ENCODE peak calls at places on chromosomes 2 and 18, in seven cellular contexts. One of them, this sample, is unnamed. For H3K4me1, the result is how much of the 10 kb centered on the place peaks cover.

GRCh38 chr2:240731327-240731626 is 39.6 kb downstream of the AQP12A start:
- DNase-seq in uterus: no peak
- DNase-seq in cardiac muscle cell: peak
- DNase-seq in left ventricle myocardium inferior: no peak
- DNase-seq in lower lobe of right lung: no peak
- DNase-seq in CD8-positive, alpha-beta T cell: no peak
- DNase-seq in right cardiac atrium: no peak
- DNase-seq in this sample: no peak

GRCh38 chr2:62177392-62178026 is 18.4 kb upstream of the B3GNT2 start:
- DNase-seq in left ventricle myocardium inferior: no peak
- DNase-seq in CD8-positive, alpha-beta T cell: no peak
- DNase-seq in cardiac muscle cell: no peak
- DNase-seq in lower lobe of right lung: no peak
- DNase-seq in right cardiac atrium: no peak
- DNase-seq in uterus: no peak
- DNase-seq in this sample: no peak

GRCh38 chr18:9852266-9853081 is 33.3 kb upstream of the TXNDC2 start:
- DNase-seq in CD8-positive, alpha-beta T cell: no peak
- DNase-seq in uterus: no peak
- DNase-seq in lower lobe of right lung: no peak
- DNase-seq in left ventricle myocardium inferior: no peak
- DNase-seq in cardiac muscle cell: peak
- DNase-seq in right cardiac atrium: no peak
- DNase-seq in this sample: no peak

GRCh38 chr2:219249203-219249980 is 3.7 kb upstream of the TUBA4B start:
- DNase-seq in cardiac muscle cell: peak
- DNase-seq in uterus: peak
- DNase-seq in right cardiac atrium: peak
- DNase-seq in CD8-positive, alpha-beta T cell: no peak
- DNase-seq in lower lobe of right lung: peak
- DNase-seq in left ventricle myocardium inferior: peak
- DNase-seq in this sample: peak

GRCh38 chr2:190320696-190321095 is 1.1 kb upstream of the HIBCH start:
- DNase-seq in cardiac muscle cell: no peak
- DNase-seq in left ventricle myocardium inferior: no peak
- DNase-seq in uterus: no peak
- DNase-seq in right cardiac atrium: no peak
- DNase-seq in CD8-positive, alpha-beta T cell: no peak
- DNase-seq in lower lobe of right lung: no peak
- DNase-seq in this sample: no peak

GRCh38 chr2:75456825-75457224 is 103.9 kb downstream of the EVA1A start:
- DNase-seq in cardiac muscle cell: no peak
- DNase-seq in left ventricle myocardium inferior: no peak
- DNase-seq in uterus: no peak
- DNase-seq in lower lobe of right lung: no peak
- DNase-seq in CD8-positive, alpha-beta T cell: no peak
- DNase-seq in right cardiac atrium: no peak
- DNase-seq in this sample: no peak

GRCh38 chr2:18413794-18414396 is 146.6 kb downstream of the RDH14 start:
- DNase-seq in lower lobe of right lung: no peak
- DNase-seq in uterus: peak
- DNase-seq in CD8-positive, alpha-beta T cell: no peak
- DNase-seq in left ventricle myocardium inferior: no peak
- DNase-seq in right cardiac atrium: no peak
- DNase-seq in cardiac muscle cell: peak
- DNase-seq in this sample: no peak

GRCh38 chr2:29372185-29372584 is 257.0 kb downstream of the CLIP4 start:
- DNase-seq in cardiac muscle cell: no peak
- DNase-seq in CD8-positive, alpha-beta T cell: no peak
- DNase-seq in right cardiac atrium: no peak
- DNase-seq in uterus: no peak
- DNase-seq in lower lobe of right lung: no peak
- DNase-seq in left ventricle myocardium inferior: no peak
- DNase-seq in this sample: no peak

GRCh38 chr18:71250191-71250590 is 961.3 kb downstream of the SOCS6 start:
- DNase-seq in uterus: no peak
- DNase-seq in left ventricle myocardium inferior: no peak
- DNase-seq in CD8-positive, alpha-beta T cell: no peak
- DNase-seq in right cardiac atrium: no peak
- DNase-seq in cardiac muscle cell: no peak
- DNase-seq in lower lobe of right lung: no peak
- DNase-seq in this sample: no peak

GRCh38 chr2:181463573-181463972 is 6.4 kb downstream of the ITGA4 start:
- DNase-seq in lower lobe of right lung: no peak
- DNase-seq in CD8-positive, alpha-beta T cell: no peak
- DNase-seq in uterus: no peak
- DNase-seq in cardiac muscle cell: no peak
- DNase-seq in right cardiac atrium: no peak
- DNase-seq in left ventricle myocardium inferior: no peak
- DNase-seq in this sample: no peak

GRCh38 chr2:199312931-199313330 is 144.8 kb downstream of the SATB2 start:
- DNase-seq in cardiac muscle cell: no peak
- DNase-seq in lower lobe of right lung: no peak
- DNase-seq in CD8-positive, alpha-beta T cell: no peak
- DNase-seq in uterus: no peak
- DNase-seq in left ventricle myocardium inferior: no peak
- DNase-seq in right cardiac atrium: no peak
- DNase-seq in this sample: no peak

GRCh38 chr2:3465328-3465727 is 54.0 kb downstream of the ADI1 start:
- DNase-seq in left ventricle myocardium inferior: no peak
- DNase-seq in CD8-positive, alpha-beta T cell: no peak
- DNase-seq in uterus: no peak
- DNase-seq in cardiac muscle cell: no peak
- DNase-seq in lower lobe of right lung: peak
- DNase-seq in right cardiac atrium: no peak
- DNase-seq in this sample: no peak

GRCh38 chr2:226045090-226045489 is 645.6 kb downstream of the NYAP2 start:
- DNase-seq in CD8-positive, alpha-beta T cell: no peak
- DNase-seq in right cardiac atrium: no peak
- DNase-seq in uterus: no peak
- DNase-seq in cardiac muscle cell: no peak
- DNase-seq in lower lobe of right lung: no peak
- DNase-seq in left ventricle myocardium inferior: no peak
- DNase-seq in this sample: no peak

GRCh38 chr2:236167297-236168109 is 683 bp downstream of the GBX2 start:
- DNase-seq in left ventricle myocardium inferior: no peak
- DNase-seq in cardiac muscle cell: peak
- DNase-seq in right cardiac atrium: no peak
- DNase-seq in uterus: no peak
- DNase-seq in CD8-positive, alpha-beta T cell: no peak
- DNase-seq in lower lobe of right lung: no peak
- DNase-seq in this sample: no peak

GRCh38 chr18:74294526-74294925 is 2.8 kb upstream of the CYB5A start:
- DNase-seq in CD8-positive, alpha-beta T cell: no peak
- DNase-seq in right cardiac atrium: no peak
- DNase-seq in cardiac muscle cell: peak
- DNase-seq in uterus: peak
- DNase-seq in lower lobe of right lung: no peak
- DNase-seq in left ventricle myocardium inferior: no peak
- DNase-seq in this sample: no peak

GRCh38 chr2:150705767-150706166 is 218.3 kb upstream of the RND3 start:
- DNase-seq in uterus: no peak
- DNase-seq in lower lobe of right lung: no peak
- DNase-seq in cardiac muscle cell: no peak
- DNase-seq in left ventricle myocardium inferior: no peak
- DNase-seq in right cardiac atrium: no peak
- DNase-seq in CD8-positive, alpha-beta T cell: no peak
- DNase-seq in this sample: no peak

GRCh38 chr2:42947809-42948595 is 155.6 kb upstream of the HAAO start:
- DNase-seq in right cardiac atrium: no peak
- DNase-seq in left ventricle myocardium inferior: no peak
- DNase-seq in cardiac muscle cell: no peak
- DNase-seq in uterus: no peak
- DNase-seq in lower lobe of right lung: no peak
- DNase-seq in CD8-positive, alpha-beta T cell: no peak
- DNase-seq in this sample: no peak

GRCh38 chr2:27920148-27920885 is 29.8 kb downstream of the BABAM2 start:
- DNase-seq in cardiac muscle cell: peak
- DNase-seq in uterus: no peak
- DNase-seq in lower lobe of right lung: no peak
- DNase-seq in left ventricle myocardium inferior: no peak
- DNase-seq in right cardiac atrium: no peak
- DNase-seq in CD8-positive, alpha-beta T cell: no peak
- DNase-seq in this sample: no peak

GRCh38 chr2:138023298-138023697 is 59.0 kb downstream of the HNMT start:
- DNase-seq in CD8-positive, alpha-beta T cell: no peak
- DNase-seq in cardiac muscle cell: no peak
- DNase-seq in left ventricle myocardium inferior: no peak
- DNase-seq in lower lobe of right lung: no peak
- DNase-seq in uterus: no peak
- DNase-seq in right cardiac atrium: no peak
- DNase-seq in this sample: no peak

GRCh38 chr2:24586955-24587354 is 95.9 kb downstream of the NCOA1 start:
- DNase-seq in uterus: no peak
- DNase-seq in cardiac muscle cell: no peak
- DNase-seq in right cardiac atrium: no peak
- DNase-seq in lower lobe of right lung: no peak
- DNase-seq in CD8-positive, alpha-beta T cell: no peak
- DNase-seq in left ventricle myocardium inferior: no peak
- DNase-seq in this sample: no peak

GRCh38 chr18:57218281-57218680 is 71.4 kb downstream of the BOD1L2 start:
- DNase-seq in right cardiac atrium: no peak
- DNase-seq in CD8-positive, alpha-beta T cell: no peak
- DNase-seq in lower lobe of right lung: no peak
- DNase-seq in left ventricle myocardium inferior: no peak
- DNase-seq in cardiac muscle cell: no peak
- DNase-seq in uterus: no peak
- DNase-seq in this sample: no peak

GRCh38 chr2:54632733-54633692 is 90.4 kb upstream of the EML6 start:
- DNase-seq in uterus: no peak
- DNase-seq in CD8-positive, alpha-beta T cell: no peak
- DNase-seq in lower lobe of right lung: no peak
- DNase-seq in right cardiac atrium: peak
- DNase-seq in left ventricle myocardium inferior: no peak
- DNase-seq in cardiac muscle cell: peak
- DNase-seq in this sample: no peak

GRCh38 chr2:45302011-45302325 is 292.7 kb upstream of the SIX2 start:
- DNase-seq in uterus: no peak
- DNase-seq in right cardiac atrium: no peak
- DNase-seq in CD8-positive, alpha-beta T cell: no peak
- DNase-seq in cardiac muscle cell: no peak
- DNase-seq in left ventricle myocardium inferior: no peak
- DNase-seq in lower lobe of right lung: peak
- DNase-seq in this sample: no peak

GRCh38 chr2:208999911-209000310 is 423.9 kb upstream of the MAP2 start:
- DNase-seq in uterus: no peak
- DNase-seq in CD8-positive, alpha-beta T cell: no peak
- DNase-seq in lower lobe of right lung: no peak
- DNase-seq in right cardiac atrium: no peak
- DNase-seq in left ventricle myocardium inferior: no peak
- DNase-seq in cardiac muscle cell: no peak
- DNase-seq in this sample: no peak

GRCh38 chr2:10453899-10454298 is 5.8 kb upstream of the ODC1 start:
- DNase-seq in lower lobe of right lung: peak
- DNase-seq in right cardiac atrium: no peak
- DNase-seq in left ventricle myocardium inferior: no peak
- DNase-seq in CD8-positive, alpha-beta T cell: no peak
- DNase-seq in cardiac muscle cell: no peak
- DNase-seq in uterus: no peak
- DNase-seq in this sample: no peak
- H3K4me1 ChIP-seq in lower lobe of right lung: under half
- H3K4me1 ChIP-seq in right cardiac atrium: under half
- H3K4me1 ChIP-seq in left ventricle myocardium inferior: under half
- H3K4me1 ChIP-seq in CD8-positive, alpha-beta T cell: under half
- H3K4me1 ChIP-seq in cardiac muscle cell: under half
- H3K4me1 ChIP-seq in uterus: under half
- H3K4me1 ChIP-seq in this sample: half or more

DNA sequence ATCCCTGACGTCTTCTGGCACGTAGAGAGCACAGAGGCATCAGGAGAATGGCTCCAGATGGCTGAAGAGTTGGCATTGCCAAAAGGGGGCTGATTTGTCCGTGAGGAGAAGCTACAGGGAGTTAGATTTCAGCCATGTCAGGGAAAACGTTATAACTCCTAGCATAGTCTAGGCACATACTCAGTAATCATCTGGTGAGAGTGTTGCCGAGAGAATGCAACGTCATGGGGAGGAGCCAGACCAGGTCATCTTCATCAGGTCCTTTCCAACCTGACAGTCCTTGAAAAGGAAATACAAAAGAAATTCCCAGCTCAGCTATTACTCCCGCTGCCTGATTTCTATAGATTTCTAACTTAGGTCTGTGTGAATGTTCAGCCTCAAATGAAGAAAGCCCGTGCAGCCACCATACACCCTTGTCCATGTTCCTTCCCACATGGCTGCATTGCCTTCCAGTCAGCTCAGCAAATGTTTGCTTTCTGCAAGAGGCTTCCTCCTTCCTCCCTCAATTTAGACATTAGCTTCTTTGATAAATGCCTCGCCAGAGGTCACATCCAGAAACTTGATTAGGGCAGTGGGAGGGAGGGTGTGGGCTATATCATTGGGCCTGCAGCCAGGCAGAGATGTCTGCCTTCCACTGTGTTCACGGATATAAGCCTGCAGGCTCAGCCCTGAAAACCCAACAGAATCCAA is 93.0 kb downstream of the STPG4 start:
- DNase-seq in right cardiac atrium: no peak
- DNase-seq in CD8-positive, alpha-beta T cell: no peak
- DNase-seq in cardiac muscle cell: no peak
- DNase-seq in left ventricle myocardium inferior: no peak
- DNase-seq in uterus: no peak
- DNase-seq in lower lobe of right lung: no peak
- DNase-seq in this sample: no peak
- H3K4me1 ChIP-seq in right cardiac atrium: under half
- H3K4me1 ChIP-seq in CD8-positive, alpha-beta T cell: under half
- H3K4me1 ChIP-seq in cardiac muscle cell: under half
- H3K4me1 ChIP-seq in left ventricle myocardium inferior: half or more
- H3K4me1 ChIP-seq in uterus: under half
- H3K4me1 ChIP-seq in lower lobe of right lung: half or more
- H3K4me1 ChIP-seq in this sample: under half

DNA sequence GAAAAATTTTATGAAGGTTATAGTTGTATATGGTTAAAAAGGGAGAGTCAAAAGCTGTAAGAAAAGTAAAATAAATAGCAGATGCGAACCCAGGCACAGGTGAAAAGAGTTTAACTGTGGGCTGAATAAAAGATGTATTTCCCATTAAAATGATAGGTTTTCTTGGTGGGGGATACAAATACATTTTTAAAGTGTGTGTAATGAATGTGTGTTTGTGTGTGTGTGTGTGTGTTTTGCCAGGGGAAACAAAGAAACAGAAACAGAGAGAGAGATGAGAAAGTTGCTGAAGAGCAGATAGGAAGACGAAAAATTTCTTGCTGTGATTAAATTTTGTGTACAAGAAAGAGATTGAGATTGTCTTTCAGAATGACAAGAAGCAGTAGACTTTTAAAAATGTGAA is 12.1 kb downstream of the TFPI start:
- DNase-seq in CD8-positive, alpha-beta T cell: no peak
- DNase-seq in left ventricle myocardium inferior: no peak
- DNase-seq in cardiac muscle cell: no peak
- DNase-seq in lower lobe of right lung: no peak
- DNase-seq in right cardiac atrium: no peak
- DNase-seq in uterus: no peak
- DNase-seq in this sample: no peak
- H3K4me1 ChIP-seq in CD8-positive, alpha-beta T cell: under half
- H3K4me1 ChIP-seq in left ventricle myocardium inferior: half or more
- H3K4me1 ChIP-seq in cardiac muscle cell: under half
- H3K4me1 ChIP-seq in lower lobe of right lung: half or more
- H3K4me1 ChIP-seq in right cardiac atrium: under half
- H3K4me1 ChIP-seq in uterus: under half
- H3K4me1 ChIP-seq in this sample: under half

GRCh38 chr2:213691351-213691750 is 407.1 kb downstream of the SPAG16 start:
- DNase-seq in uterus: no peak
- DNase-seq in cardiac muscle cell: no peak
- DNase-seq in left ventricle myocardium inferior: no peak
- DNase-seq in CD8-positive, alpha-beta T cell: no peak
- DNase-seq in right cardiac atrium: no peak
- DNase-seq in lower lobe of right lung: no peak
- DNase-seq in this sample: no peak

GRCh38 chr2:213696427-213696826 is 412.2 kb downstream of the SPAG16 start:
- DNase-seq in lower lobe of right lung: no peak
- DNase-seq in uterus: no peak
- DNase-seq in right cardiac atrium: no peak
- DNase-seq in CD8-positive, alpha-beta T cell: no peak
- DNase-seq in cardiac muscle cell: no peak
- DNase-seq in left ventricle myocardium inferior: no peak
- DNase-seq in this sample: no peak
- H3K4me1 ChIP-seq in lower lobe of right lung: under half
- H3K4me1 ChIP-seq in uterus: under half
- H3K4me1 ChIP-seq in right cardiac atrium: under half
- H3K4me1 ChIP-seq in CD8-positive, alpha-beta T cell: under half
- H3K4me1 ChIP-seq in cardiac muscle cell: under half
- H3K4me1 ChIP-seq in left ventricle myocardium inferior: under half
- H3K4me1 ChIP-seq in this sample: under half